ENCODE peak calls at places on chromosomes 6 and 20, in five cellular contexts. I, K, R, P and T are unnamed samples.

GRCh38 chr6:18209539-18210197 is 54.4 kb downstream of the KDM1B start:
- DNase-seq in I (peak), K (no peak), R (no peak), P (no peak), T (no peak)

GRCh38 chr6:165577556-165577955 is 85.5 kb downstream of the PDE10A start:
- DNase-seq in I (no peak), K (no peak), R (no peak), P (no peak), T (no peak)

GRCh38 chr20:8946036-8946926 is 122.6 kb upstream of the PLCB4 start:
- DNase-seq in I (no peak), K (no peak), R (no peak), P (no peak), T (no peak)

GRCh38 chr20:44856847-44857448 is 28.6 kb upstream of the YWHAB start:
- DNase-seq in I (no peak), K (peak), R (no peak), P (no peak), T (peak)

GRCh38 chr6:112443666-112444065 is 96.5 kb downstream of the RFPL4B start:
- DNase-seq in I (no peak), K (no peak), R (no peak), P (peak), T (no peak)

GRCh38 chr6:159979136-159979874 is 10.4 kb downstream of the IGF2R start:
- DNase-seq in I (peak), K (peak), R (peak), P (no peak), T (peak)

GRCh38 chr20:9838378-9839295 is at the start of gene PAK5:
- DNase-seq in I (peak), K (peak), R (no peak), P (peak), T (no peak)

GRCh38 chr6:25717856-25718740 is 36.4 kb upstream of the SLC17A4 start:
- DNase-seq in I (peak), K (peak), R (no peak), P (peak), T (peak)

GRCh38 chr6:163133017-163133416 is 281.5 kb upstream of the QKI start:
- DNase-seq in I (no peak), K (no peak), R (no peak), P (no peak), T (no peak)

GRCh38 chr6:53437557-53438202 is 88.9 kb upstream of the ELOVL5 start:
- DNase-seq in I (peak), K (peak), R (peak), P (peak), T (no peak)

GRCh38 chr20:18058661-18059467 is 1.1 kb upstream of the OVOL2 start:
- DNase-seq in I (no peak), K (no peak), R (no peak), P (peak), T (no peak)

GRCh38 chr6:151388997-151389639 is 2.2 kb downstream of the ZBTB2 start:
- DNase-seq in I (no peak), K (no peak), R (no peak), P (no peak), T (no peak)

GRCh38 chr20:6626805-6627204 is 140.7 kb upstream of the BMP2 start:
- DNase-seq in I (peak), K (no peak), R (no peak), P (no peak), T (no peak)

DNA sequence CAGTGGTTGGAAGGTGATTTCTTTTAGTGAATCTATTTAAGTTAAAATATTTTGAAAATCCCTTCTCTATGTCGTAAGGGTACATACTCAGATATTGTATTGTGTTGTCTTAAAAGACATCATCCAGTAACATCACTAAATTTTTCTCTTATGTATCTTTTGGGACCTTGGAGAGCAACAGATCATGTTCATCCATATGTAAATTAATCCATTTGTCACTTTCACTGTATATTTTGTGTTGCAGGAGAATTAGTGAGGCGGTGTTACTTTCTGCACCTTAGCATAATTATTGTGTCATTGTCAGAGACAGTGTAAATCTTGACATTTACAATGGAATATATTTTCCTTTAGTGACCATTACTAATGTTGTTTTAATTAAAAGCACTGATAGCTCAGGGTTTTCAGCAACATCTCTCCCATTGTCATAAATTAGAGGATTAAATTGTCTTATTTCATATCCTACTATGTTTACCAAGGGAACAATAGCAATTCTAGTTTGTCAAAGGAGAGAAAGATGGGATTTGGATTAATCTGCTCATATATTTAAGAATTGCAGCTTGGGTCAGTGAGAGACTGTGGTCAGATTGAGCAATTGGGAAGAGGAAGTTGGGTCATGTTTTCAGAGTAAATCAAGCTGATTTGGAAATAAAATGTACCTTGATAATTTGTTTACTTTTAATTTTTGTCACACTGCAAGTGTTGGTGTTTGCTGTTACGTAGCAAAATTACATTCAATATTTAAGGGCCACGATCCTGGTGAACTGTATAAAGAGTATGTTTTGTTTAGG is 22.7 kb downstream of the DOK5 start:
- DNase-seq in I (no peak), K (no peak), R (no peak), P (no peak), T (no peak)
- TF ChIP-seq GABPA in I (no peak), K (no peak), R (no peak), P (no peak), T (no peak)

GRCh38 chr6:127586372-127586771 is 9.4 kb downstream of the C6orf58 start:
- DNase-seq in I (peak), K (no peak), R (no peak), P (no peak), T (no peak)
- H3K4me3 ChIP-seq in I (no peak), K (no peak), R (no peak), P (no peak), T (no peak)

GRCh38 chr6:131868836-131869235 is 61.0 kb downstream of the ENPP1 start:
- DNase-seq in I (no peak), K (no peak), R (no peak), P (no peak), T (no peak)
- TF ChIP-seq REST in I (no peak), K (no peak), R (no peak), P (no peak), T (no peak)

GRCh38 chr20:10986586-10986985 is 312.8 kb upstream of the JAG1 start:
- DNase-seq in I (no peak), K (no peak), R (no peak), P (no peak), T (no peak)

GRCh38 chr20:10990625-10991382 is 317.0 kb upstream of the JAG1 start:
- DNase-seq in I (no peak), K (no peak), R (no peak), P (no peak), T (no peak)

GRCh38 chr20:10985536-10985935 is 311.7 kb upstream of the JAG1 start:
- DNase-seq in I (no peak), K (no peak), R (no peak), P (no peak), T (no peak)

GRCh38 chr20:10984899-10985298 is 311.1 kb upstream of the JAG1 start:
- DNase-seq in I (no peak), K (no peak), R (no peak), P (no peak), T (no peak)

GRCh38 chr20:10987651-10988383 is 314.0 kb upstream of the JAG1 start:
- DNase-seq in I (no peak), K (no peak), R (no peak), P (no peak), T (no peak)
- TF ChIP-seq GABPA in I (no peak), K (no peak), R (no peak), P (no peak), T (no peak)

DNA sequence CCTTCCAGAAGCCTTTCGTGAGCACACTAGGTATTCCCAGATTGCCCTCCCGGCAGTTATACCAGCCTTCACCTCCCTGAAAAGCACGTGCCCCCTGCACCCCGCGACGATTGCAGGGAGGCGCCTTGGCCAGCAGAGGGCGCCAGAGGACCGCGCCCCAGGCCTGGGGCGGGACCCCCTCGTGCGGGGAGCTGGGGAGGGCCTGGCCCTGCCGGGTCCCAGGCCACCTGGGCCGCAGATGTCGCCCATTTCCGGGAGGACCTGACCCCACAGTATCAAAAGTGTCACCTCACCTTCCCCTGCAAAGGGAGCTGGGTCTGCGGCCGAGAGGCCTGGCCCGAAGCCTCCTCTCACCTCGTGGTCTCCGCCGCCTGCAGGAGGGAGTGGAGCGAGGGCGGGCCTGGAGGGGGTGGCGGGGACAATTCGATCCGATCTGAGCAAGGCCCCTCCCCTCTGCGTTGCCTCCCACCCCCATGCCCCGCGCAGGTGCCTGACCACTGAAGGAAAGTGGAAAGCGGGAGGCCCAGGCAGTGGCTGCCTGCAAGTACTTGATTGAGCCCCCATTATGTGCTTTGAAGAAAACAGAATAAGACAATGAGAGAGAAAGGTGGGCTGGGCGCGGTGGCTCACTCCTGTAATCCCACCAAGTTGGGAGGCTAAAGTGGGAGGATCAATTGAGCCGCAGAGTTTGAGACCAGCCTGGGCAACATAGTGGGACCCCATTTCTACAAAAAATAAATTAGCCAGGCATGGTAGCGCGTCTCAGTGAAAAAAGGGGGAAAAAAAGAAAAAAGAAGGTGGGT is 3.5 kb upstream of the SNAI1 start:
- DNase-seq in I (peak), K (peak), R (no peak), P (peak), T (no peak)
- H3K4me3 ChIP-seq in I (peak), K (peak), R (no peak), P (peak), T (no peak)

GRCh38 chr20:33262658-33263065 is 20.4 kb upstream of the BPIFB1 start:
- DNase-seq in I (peak), K (peak), R (no peak), P (peak), T (peak)
- TF ChIP-seq REST in I (no peak), K (no peak), R (no peak), P (no peak), T (no peak)

DNA sequence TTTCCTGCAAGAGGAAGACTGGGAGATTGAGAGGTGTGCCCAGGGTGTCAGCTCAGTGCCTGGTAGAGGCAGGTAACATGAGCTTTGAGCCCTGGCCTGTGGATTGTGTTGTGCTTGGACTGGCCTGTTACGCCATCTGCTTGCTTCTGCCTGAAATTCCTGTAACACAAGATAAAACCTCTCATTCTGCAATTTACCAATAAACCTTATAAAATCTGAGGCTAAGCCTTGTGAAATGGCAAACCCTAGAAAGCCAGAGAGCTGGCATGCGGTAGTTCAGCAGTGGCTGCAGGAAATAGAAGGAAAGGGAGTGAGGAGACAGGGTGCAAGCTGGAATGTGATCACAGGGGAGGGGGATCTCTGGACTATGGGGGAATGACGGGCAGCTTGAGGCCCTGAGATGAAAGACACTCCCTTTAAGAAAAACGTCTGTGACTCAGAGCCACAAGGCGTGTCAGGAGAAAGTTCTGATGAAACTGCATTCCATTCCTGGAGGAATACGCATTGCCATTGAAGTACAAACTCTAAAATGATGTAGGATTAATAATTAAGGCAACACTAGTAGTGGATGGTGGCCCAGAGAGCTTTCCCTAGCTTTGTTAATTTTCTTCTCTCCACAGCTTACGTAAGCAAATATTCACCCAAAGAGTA is 26.3 kb upstream of the TFAP2A start:
- DNase-seq in I (peak), K (no peak), R (no peak), P (no peak), T (no peak)
- TF ChIP-seq GABPA in I (no peak), K (no peak), R (no peak), P (no peak), T (no peak)